ENCODE peak calls at places on chromosomes 4 and X, in six cellular contexts. U, V, G, T, Y and A are unnamed samples.
A peak's percentile ranks its signal among the peaks of the same experiment; 100 is the strongest.

GRCh38 chr4:159071178-159071968 is 31.5 kb upstream of the RAPGEF2 start:
- DNase-seq in U (no peak), G (peak; percentile 68), T (no peak), V (no peak), Y (peak; percentile 74), A (no peak)

GRCh38 chr4:6180841-6181631 is 19.3 kb downstream of the JAKMIP1 start:
- DNase-seq in Y (no peak), U (peak; percentile 98), V (no peak), T (no peak), G (no peak), A (no peak)

GRCh38 chr4:22019676-22020075 is 71.1 kb upstream of the KCNIP4 start:
- DNase-seq in T (no peak), G (no peak), U (no peak), V (no peak), Y (no peak), A (no peak)

GRCh38 chr4:112973897-112974296 is 75.6 kb upstream of the ANK2 start:
- DNase-seq in T (no peak), U (no peak), G (no peak), V (no peak), Y (no peak), A (peak; percentile 39)

GRCh38 chr4:138643827-138644226 is 371.8 kb upstream of the NOCT start:
- DNase-seq in G (peak; percentile 7), U (no peak), T (no peak), V (no peak), Y (no peak), A (no peak)

GRCh38 chrX:118652717-118653116 is 74.7 kb upstream of the IL13RA1 start:
- DNase-seq in Y (no peak), V (no peak), U (no peak), G (peak; percentile 58), T (no peak), A (no peak)

GRCh38 chr4:113840850-113841249 is 79.3 kb upstream of the CAMK2D start:
- DNase-seq in T (no peak), G (peak; percentile 54), U (no peak), V (no peak), Y (no peak), A (no peak)

GRCh38 chrX:32995427-32995826 is 215.9 kb downstream of the DMD start:
- DNase-seq in T (no peak), U (no peak), V (no peak), Y (no peak), G (no peak), A (no peak)

GRCh38 chr4:93983133-93983532 is 154.6 kb downstream of the ATOH1 start:
- DNase-seq in U (no peak), G (no peak), Y (no peak), T (no peak), V (no peak), A (no peak)

GRCh38 chrX:150062292-150063137 is 124.2 kb upstream of the EOLA2 start:
- DNase-seq in Y (no peak), V (no peak), U (no peak), T (no peak), G (peak; percentile 69), A (no peak)

GRCh38 chr4:145266881-145267280 is 86.5 kb upstream of the OTUD4 start:
- DNase-seq in V (no peak), U (no peak), T (no peak), G (no peak), Y (no peak), A (no peak)

GRCh38 chr4:155734065-155734464 is 24.8 kb upstream of the GUCY1B1 start:
- DNase-seq in G (peak; percentile 61), T (no peak), V (no peak), Y (no peak), U (no peak), A (no peak)

GRCh38 chr4:187602339-187603092 is 393.1 kb upstream of the ZFP42 start:
- DNase-seq in T (no peak), G (peak; percentile 43), U (no peak), Y (no peak), V (no peak), A (no peak)

GRCh38 chr4:53121304-53121865 is 244.5 kb downstream of the SCFD2 start:
- DNase-seq in Y (no peak), U (no peak), G (no peak), V (no peak), T (no peak), A (no peak)

GRCh38 chr4:48778431-48779094 is 1.5 kb downstream of the FRYL start:
- DNase-seq in Y (peak; percentile 19), G (peak; percentile 57), V (no peak), T (no peak), U (no peak), A (peak; percentile 6)

GRCh38 chr4:25163216-25163615 is 3.0 kb upstream of the SEPSECS start:
- DNase-seq in V (no peak), U (no peak), Y (no peak), T (no peak), G (no peak), A (no peak)

GRCh38 chr4:792729-793108 is 33.2 kb downstream of the CPLX1 start:
- DNase-seq in G (no peak), T (no peak), U (no peak), V (no peak), Y (no peak), A (no peak)

GRCh38 chrX:68719904-68720614 is 72.6 kb downstream of the STARD8 start:
- DNase-seq in T (peak; percentile 33), G (no peak), V (no peak), U (no peak), Y (peak; percentile 9), A (no peak)

GRCh38 chrX:14051416-14051815 is 21.7 kb upstream of the GEMIN8 start:
- DNase-seq in V (no peak), T (no peak), Y (no peak), G (no peak), U (no peak), A (no peak)

GRCh38 chr4:71732706-71733105 is 51.2 kb downstream of the GC start:
- DNase-seq in Y (peak; percentile 13), T (peak; percentile 9), G (peak; percentile 58), V (peak; percentile 3), U (no peak), A (peak; percentile 2)

GRCh38 chr4:161573836-161574235 is 590.0 kb downstream of the FSTL5 start:
- DNase-seq in Y (no peak), G (no peak), T (no peak), V (no peak), U (no peak), A (no peak)

GRCh38 chrX:115344885-115345653 is 55.6 kb downstream of the LUZP4 start:
- DNase-seq in Y (peak; percentile 91), V (peak; percentile 62), G (peak; percentile 95), U (no peak), T (no peak), A (peak; percentile 58)

GRCh38 chr4:41749650-41750049 is 1.1 kb upstream of the PHOX2B start:
- DNase-seq in V (no peak), T (no peak), U (no peak), G (no peak), Y (no peak), A (no peak)

GRCh38 chr4:23788027-23788426 is 101.8 kb downstream of the PPARGC1A start:
- DNase-seq in Y (peak; percentile 81), G (no peak), V (no peak), T (no peak), U (no peak), A (no peak)

GRCh38 chr4:121448231-121448630 is 67.4 kb upstream of the QRFPR start:
- DNase-seq in V (no peak), G (no peak), Y (peak; percentile 37), T (no peak), U (no peak), A (no peak)

GRCh38 chrX:31209005-31209612 is 137.3 kb upstream of the FTHL17 start:
- DNase-seq in G (peak; percentile 38), T (no peak), V (no peak), U (no peak), Y (no peak), A (no peak)

GRCh38 chr4:112448211-112448745 is 67.7 kb downstream of the NEUROG2 start:
- DNase-seq in Y (no peak), U (no peak), T (no peak), G (peak; percentile 13), V (no peak), A (peak; percentile 4)

GRCh38 chrX:105461013-105461412 is 240.5 kb upstream of the TEX13A start:
- DNase-seq in V (no peak), G (no peak), U (no peak), Y (no peak), T (no peak), A (no peak)
- TF ChIP-seq SMC3 in V (no peak), G (no peak), U (no peak), Y (no peak), T (no peak), A (no peak)

DNA sequence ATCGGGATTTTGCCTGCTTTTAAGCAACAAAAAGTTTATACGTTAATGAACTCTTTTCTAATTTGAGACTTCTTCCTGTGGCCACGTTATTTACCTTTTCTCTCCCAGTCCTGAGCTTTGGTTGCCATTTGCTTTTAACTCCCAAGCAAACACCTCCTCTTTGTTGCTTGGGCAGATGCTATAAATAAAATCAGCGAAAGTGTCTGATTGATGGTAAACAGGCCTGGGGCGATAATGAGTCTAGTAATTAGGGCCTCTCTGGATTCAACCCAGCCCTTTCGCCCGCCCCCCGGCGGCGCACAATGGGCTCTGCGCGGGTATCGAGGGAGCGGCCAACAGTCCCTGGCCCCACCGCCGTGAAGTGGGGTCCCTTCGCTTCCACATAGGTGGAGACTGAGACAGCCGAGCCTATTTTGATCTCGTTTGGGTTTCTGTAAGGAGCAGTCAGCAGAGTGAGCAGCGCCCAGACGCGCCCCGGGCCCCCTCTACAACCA is 791 bp downstream of the CLGN start:
- DNase-seq in V (peak; percentile 13), G (no peak), T (peak; percentile 12), U (no peak), Y (peak; percentile 3), A (peak; percentile 74)
- TF ChIP-seq SMC3 in V (no peak), G (no peak), T (no peak), U (no peak), Y (no peak), A (no peak)

DNA sequence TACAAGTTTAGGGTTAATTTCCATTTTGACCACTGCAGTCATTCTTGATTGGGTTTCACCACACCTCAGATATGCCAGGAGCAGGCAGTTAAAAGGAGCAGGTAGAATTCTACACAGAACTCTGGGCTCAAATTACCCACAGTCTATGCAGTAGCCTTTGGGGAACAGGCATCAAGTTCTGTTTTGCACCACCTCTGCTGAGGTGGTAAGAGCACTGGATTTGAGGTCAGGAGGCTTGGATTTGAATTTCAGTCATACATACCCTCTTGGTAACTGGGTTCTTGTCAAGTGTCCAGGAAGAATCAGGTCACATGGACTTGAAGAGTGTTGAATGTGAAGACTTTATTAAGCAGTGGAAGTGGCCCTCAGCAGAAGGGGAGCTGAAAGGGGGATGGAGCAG is 40.4 kb upstream of the PGK1 start:
- DNase-seq in Y (no peak), T (no peak), G (no peak), U (no peak), V (no peak), A (no peak)
- TF ChIP-seq SMC3 in Y (no peak), T (no peak), G (no peak), U (no peak), V (no peak), A (no peak)

DNA sequence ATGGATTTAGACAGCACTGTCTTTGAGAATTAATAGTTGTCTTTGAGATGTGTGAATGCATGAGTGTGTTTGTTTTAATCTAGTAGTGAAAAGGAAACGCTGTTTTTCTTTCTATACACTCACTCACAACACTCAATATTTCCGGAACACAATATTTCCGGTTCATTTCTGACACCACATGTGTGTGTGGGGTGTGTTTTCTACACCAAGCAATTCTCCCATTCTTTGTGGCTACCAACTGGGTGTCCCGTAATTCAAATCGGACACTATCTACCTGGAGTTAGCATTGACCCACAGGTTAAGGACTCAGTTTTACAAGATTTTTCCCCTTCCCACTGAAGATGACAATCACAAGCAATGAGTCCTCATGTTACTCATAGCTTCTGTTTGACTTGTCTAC is 113.9 kb downstream of the SNCA start:
- DNase-seq in Y (no peak), T (no peak), U (no peak), G (no peak), V (no peak), A (no peak)
- TF ChIP-seq SMC3 in Y (no peak), T (no peak), U (no peak), G (no peak), V (no peak), A (no peak)